ENCODE peak calls at places on chromosomes 5 and 9, in ten cellular contexts. O is MCF 10A; C is fibroblast of mammary gland; L is lower lobe of right lung; M is activated CD8-positive, alpha-beta T cell treated with anti-CD3 and anti-CD28 coated beads for 36 hours; W is nephron progenitor cell; E is fibroblast of lung; R is HFF-Myc; D is H1; K is endothelial cell. B is an unnamed sample.

GRCh38 chr5:53543401-53543800 is 17.0 kb upstream of the NDUFS4 start:
- DNase-seq in M (no peak), L (no peak), E (peak), C (peak), O (no peak), R (no peak), K (no peak), W (no peak), D (no peak), B (no peak)

GRCh38 chr9:121201738-121202533 is at the start of gene RAB14:
- DNase-seq in M (peak), E (peak), K (peak), D (peak), O (peak), C (peak), R (peak), L (peak), W (peak), B (peak)

GRCh38 chr5:89133129-89133528 is 250.1 kb upstream of the MEF2C start:
- DNase-seq in M (no peak), R (no peak), C (no peak), O (no peak), W (no peak), K (no peak), L (no peak), D (no peak), E (no peak), B (no peak)

GRCh38 chr5:75054110-75054930 is 2.0 kb upstream of the GCNT4 start:
- DNase-seq in M (peak), D (peak), K (peak), W (peak), O (no peak), L (peak), E (peak), R (no peak), C (peak), B (no peak)

GRCh38 chr5:72767289-72768010 is 49.0 kb upstream of the TNPO1 start:
- DNase-seq in O (peak), D (no peak), E (peak), R (no peak), C (no peak), W (no peak), K (no peak), M (no peak), L (no peak), B (no peak)

GRCh38 chr5:170300361-170301013 is 2.9 kb upstream of the LCP2 start:
- DNase-seq in L (peak), W (no peak), M (no peak), E (no peak), D (no peak), O (no peak), C (no peak), K (no peak), R (no peak), B (no peak)

GRCh38 chr5:116525680-116526079 is 48.9 kb downstream of the SEMA6A start:
- DNase-seq in L (no peak), R (no peak), M (no peak), O (no peak), W (no peak), D (no peak), C (no peak), E (no peak), K (no peak), B (no peak)

GRCh38 chr9:132651259-132651658 is 18.5 kb downstream of the DDX31 start:
- DNase-seq in E (peak), D (no peak), R (peak), C (peak), K (peak), W (no peak), O (peak), M (peak), L (no peak), B (no peak)

GRCh38 chr5:165360366-165361142 is 1855.1 kb downstream of the MAT2B start:
- DNase-seq in W (no peak), L (no peak), C (no peak), M (no peak), D (no peak), E (no peak), K (no peak), O (no peak), R (no peak), B (no peak)

GRCh38 chr5:56658972-56659371 is 156.4 kb upstream of the MAP3K1 start:
- DNase-seq in W (no peak), O (peak), K (no peak), M (no peak), R (no peak), E (no peak), C (no peak), D (no peak), L (no peak), B (no peak)

GRCh38 chr9:90022474-90022873 is 417.7 kb downstream of the GADD45G start:
- DNase-seq in O (peak), K (no peak), L (no peak), M (no peak), W (no peak), R (no peak), C (no peak), D (no peak), E (no peak), B (no peak)

GRCh38 chr9:115353681-115354080 is 235.7 kb upstream of the TNC start:
- DNase-seq in M (no peak), R (peak), O (no peak), C (no peak), W (no peak), K (no peak), D (no peak), E (no peak), L (no peak), B (no peak)

GRCh38 chr5:68140763-68141162 is 74.8 kb upstream of the PIK3R1 start:
- DNase-seq in E (no peak), K (no peak), W (no peak), R (no peak), C (no peak), D (no peak), L (no peak), M (no peak), O (no peak), B (no peak)

GRCh38 chr5:149125386-149125891 is 15.9 kb upstream of the ABLIM3 start:
- DNase-seq in W (peak), M (no peak), O (peak), E (no peak), L (no peak), D (peak), C (no peak), R (no peak), K (peak), B (no peak)

GRCh38 chr9:93184439-93185221 is 691 bp downstream of the WNK2 start:
- DNase-seq in L (no peak), R (no peak), K (peak), O (no peak), C (no peak), M (peak), W (peak), E (no peak), D (no peak), B (no peak)

GRCh38 chr5:76801159-76801802 is 17.5 kb upstream of the F2RL1 start:
- DNase-seq in C (peak), R (no peak), K (no peak), M (no peak), O (peak), D (no peak), E (peak), L (no peak), W (no peak), B (no peak)

GRCh38 chr5:172293745-172294342 is 10.3 kb upstream of the UBTD2 start:
- DNase-seq in L (no peak), O (no peak), W (no peak), M (no peak), C (no peak), D (no peak), E (no peak), K (no peak), R (no peak), B (no peak)

GRCh38 chr9:130670644-130671043 is 6.2 kb downstream of the PRDM12 start:
- DNase-seq in L (no peak), C (no peak), O (no peak), E (no peak), D (no peak), K (no peak), R (no peak), M (no peak), W (no peak), B (no peak)

GRCh38 chr5:9350301-9350797 is 195.5 kb downstream of the SEMA5A start:
- DNase-seq in O (peak), L (no peak), C (peak), K (no peak), E (no peak), M (no peak), D (no peak), R (no peak), W (no peak), B (no peak)

GRCh38 chr9:72554221-72554641 is 32.8 kb downstream of the TMC1 start:
- DNase-seq in K (no peak), L (no peak), D (no peak), R (peak), C (peak), W (no peak), O (peak), M (no peak), E (peak), B (no peak)

GRCh38 chr9:16106211-16106610 is 553.4 kb downstream of the CCDC171 start:
- DNase-seq in C (no peak), R (no peak), E (peak), M (no peak), W (no peak), K (no peak), L (no peak), D (no peak), O (no peak), B (no peak)

GRCh38 chr5:53262348-53262970 is 152.9 kb upstream of the MOCS2 start:
- DNase-seq in C (peak), R (no peak), W (peak), O (peak), E (peak), M (peak), K (peak), L (no peak), D (no peak), B (no peak)

GRCh38 chr5:124124711-124125229 is 612.8 kb downstream of the CSNK1G3 start:
- DNase-seq in M (no peak), K (no peak), W (no peak), C (peak), E (peak), L (no peak), O (no peak), D (no peak), R (no peak), B (no peak)

GRCh38 chr5:126920291-126920690 is 110.1 kb downstream of the MARCHF3 start:
- DNase-seq in O (no peak), E (peak), D (no peak), W (no peak), M (no peak), C (peak), K (no peak), L (no peak), R (no peak), B (no peak)

GRCh38 chr5:124022966-124023365 is 511.0 kb downstream of the CSNK1G3 start:
- DNase-seq in M (no peak), K (no peak), C (no peak), L (no peak), O (no peak), D (no peak), W (no peak), E (no peak), R (no peak), B (no peak)

GRCh38 chr9:77177143-77177893 is at the start of gene VPS13A:
- DNase-seq in D (peak), W (peak), K (peak), M (peak), E (peak), C (peak), R (peak), O (peak), L (peak), B (peak)
- TF ChIP-seq CTCF in D (no peak), W (no peak), K (no peak), M (no peak), E (peak), C (no peak), R (no peak), O (no peak), L (peak), B (no peak)

GRCh38 chr5:10724799-10725507 is 36.1 kb downstream of the DAP start:
- DNase-seq in D (no peak), K (no peak), L (no peak), R (peak), M (no peak), E (peak), W (no peak), O (peak), C (peak), B (no peak)
- TF ChIP-seq CTCF in D (no peak), K (no peak), L (no peak), R (peak), M (no peak), E (peak), W (no peak), O (peak), C (peak), B (no peak)

GRCh38 chr9:88810826-88811225 is 180.4 kb upstream of the S1PR3 start:
- DNase-seq in R (no peak), W (no peak), E (no peak), M (no peak), O (no peak), C (no peak), K (no peak), L (no peak), D (no peak), B (no peak)
- TF ChIP-seq CTCF in R (no peak), W (no peak), E (no peak), M (no peak), O (no peak), C (no peak), K (no peak), L (no peak), D (no peak), B (no peak)

GRCh38 chr9:33130501-33130900 is 36.6 kb downstream of the B4GALT1 start:
- DNase-seq in K (no peak), O (peak), M (peak), L (no peak), C (peak), D (no peak), W (no peak), E (peak), R (no peak), B (no peak)
- TF ChIP-seq CTCF in K (no peak), O (no peak), M (no peak), L (no peak), C (no peak), D (no peak), W (no peak), E (no peak), R (no peak), B (no peak)

B was measured in omental fat pad.